ENCODE peak calls at places on chromosome 20, in ten cellular contexts. V is PC-3; C is fibroblast of lung; Z is uterus; P is tibial artery; D is HepG2; H is WERI-Rb-1; Y is hepatocyte; A is CD4-positive, alpha-beta memory T cell; K is heart right ventricle. J is an unnamed sample.
A peak's percentile ranks its signal among the peaks of the same experiment; 100 is the strongest.

GRCh38 chr20:63379296-63379695 is 18.1 kb upstream of the CHRNA4 start:
- DNase-seq in V (no peak), C (no peak), Z (no peak), P (no peak), D (no peak), H (no peak), Y (no peak), A (no peak), K (no peak), J (no peak)

GRCh38 chr20:64090165-64090564 is 6.0 kb upstream of the LKAAEAR1 start:
- DNase-seq in V (no peak), C (no peak), Z (no peak), P (no peak), D (no peak), H (no peak), Y (no peak), A (no peak), K (no peak), J (no peak)

GRCh38 chr20:48064929-48065328 is 279.6 kb upstream of the SULF2 start:
- DNase-seq in V (peak; percentile 88), C (peak; percentile 78), Z (no peak), P (no peak), D (no peak), H (no peak), Y (no peak), A (no peak), K (no peak), J (no peak)

GRCh38 chr20:50572922-50573777 is 63.0 kb downstream of the PTPN1 start:
- DNase-seq in V (no peak), C (peak; percentile 73), Z (no peak), P (peak; percentile 84), D (no peak), H (no peak), Y (no peak), A (no peak), K (peak; percentile 45), J (no peak)

GRCh38 chr20:62122659-62123449 is 579 bp downstream of the LSM14B start:
- DNase-seq in V (peak; percentile 50), C (no peak), Z (peak; percentile 43), P (no peak), D (no peak), H (peak; percentile 87), Y (peak; percentile 77), A (peak; percentile 54), K (peak; percentile 23), J (peak; percentile 33)

GRCh38 chr20:32524871-32525501 is 60.1 kb downstream of the NOL4L start:
- DNase-seq in V (no peak), C (no peak), Z (no peak), P (peak; percentile 77), D (no peak), H (no peak), Y (no peak), A (no peak), K (peak; percentile 78), J (peak; percentile 53)

GRCh38 chr20:44861547-44862006 is 23.9 kb upstream of the YWHAB start:
- DNase-seq in V (peak; percentile 45), C (peak; percentile 75), Z (peak; percentile 53), P (peak; percentile 88), D (no peak), H (no peak), Y (no peak), A (no peak), K (no peak), J (no peak)

GRCh38 chr20:13256606-13257005 is 35.5 kb downstream of the ISM1 start:
- DNase-seq in V (no peak), C (no peak), Z (no peak), P (no peak), D (no peak), H (no peak), Y (no peak), A (no peak), K (no peak), J (no peak)

GRCh38 chr20:35171753-35172433 is at the start of gene PROCR:
- DNase-seq in V (peak; percentile 97), C (peak; percentile 95), Z (peak; percentile 94), P (peak; percentile 90), D (no peak), H (peak; percentile 96), Y (peak; percentile 79), A (no peak), K (peak; percentile 91), J (peak; percentile 86)

GRCh38 chr20:54681869-54682268 is 206.5 kb downstream of the DOK5 start:
- DNase-seq in V (no peak), C (no peak), Z (no peak), P (no peak), D (no peak), H (no peak), Y (no peak), A (no peak), K (no peak), J (no peak)

GRCh38 chr20:17881741-17882064 is 86.9 kb downstream of the SNX5 start:
- DNase-seq in V (no peak), C (no peak), Z (no peak), P (no peak), D (no peak), H (no peak), Y (no peak), A (no peak), K (no peak), J (no peak)

DNA sequence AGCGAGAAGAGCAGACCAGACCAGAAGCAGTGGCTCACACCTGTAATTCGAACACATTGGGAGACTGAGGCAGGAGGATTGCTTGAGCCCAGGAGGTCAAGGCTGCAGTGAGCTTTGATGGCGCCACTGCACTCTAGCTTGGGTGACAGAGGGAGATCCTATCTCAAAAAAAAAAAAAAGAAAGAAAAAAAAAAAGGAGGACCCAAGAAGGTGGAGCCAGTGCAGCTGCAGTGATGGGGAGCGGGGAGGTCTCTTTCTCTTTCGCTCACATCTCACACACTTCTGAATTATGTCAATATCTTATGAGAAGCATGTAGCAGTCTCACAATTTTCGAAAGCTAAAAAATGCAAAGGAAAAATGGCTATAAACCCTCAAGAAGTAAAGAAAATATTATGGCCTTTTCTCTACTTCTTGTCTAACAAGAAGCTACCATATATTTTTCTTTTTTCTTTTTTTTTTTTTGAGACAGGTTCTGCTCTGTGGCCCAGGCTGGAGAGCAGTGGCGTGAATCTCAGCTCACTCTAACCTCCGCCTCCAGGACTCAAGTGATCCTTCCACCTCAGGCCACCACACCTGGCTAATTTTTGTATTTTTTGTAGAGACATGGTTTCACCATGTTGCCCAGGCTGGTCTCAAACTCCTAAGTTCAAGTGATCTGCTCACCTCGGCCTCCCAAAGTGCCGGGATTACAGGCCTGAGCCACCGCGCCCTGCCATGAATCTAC is 3.8 kb upstream of the SPO11 start:
- DNase-seq in V (no peak), C (no peak), Z (no peak), P (no peak), D (no peak), H (no peak), Y (no peak), A (no peak), K (no peak), J (no peak)
- H3K9me3 ChIP-seq in V (no peaks in the 10 kb centered on the region), C (no peaks in the 10 kb centered on the region), Z (no peaks in the 10 kb centered on the region), P (no peaks in the 10 kb centered on the region), D (no peaks in the 10 kb centered on the region), H (no peaks in the 10 kb centered on the region), Y (no peaks in the 10 kb centered on the region), A (no peaks in the 10 kb centered on the region), K (no peaks in the 10 kb centered on the region), J (no peaks in the 10 kb centered on the region)

GRCh38 chr20:57267158-57267821 is 849 bp upstream of the BMP7 start:
- DNase-seq in V (no peak), C (no peak), Z (no peak), P (no peak), D (no peak), H (no peak), Y (no peak), A (no peak), K (no peak), J (no peak)
- H3K4me3 ChIP-seq in V (no peak overlapping the region), C (no peak overlapping the region), Z (no peak overlapping the region), P (no peak overlapping the region), D (no peak overlapping the region), H (no peak overlapping the region), Y (peak overlapping the region; percentile 82), A (no peak overlapping the region), K (no peak overlapping the region), J (no peak overlapping the region)

GRCh38 chr20:472137-472846 is 10.0 kb upstream of the TBC1D20 start:
- DNase-seq in V (no peak), C (no peak), Z (no peak), P (no peak), D (peak; percentile 72), H (no peak), Y (no peak), A (no peak), K (no peak), J (no peak)

GRCh38 chr20:472889-473292 is 10.6 kb upstream of the TBC1D20 start:
- DNase-seq in V (no peak), C (no peak), Z (no peak), P (no peak), D (peak; percentile 35), H (no peak), Y (no peak), A (no peak), K (no peak), J (no peak)

GRCh38 chr20:478010-478948 is 15.9 kb upstream of the TBC1D20 start:
- DNase-seq in V (no peak), C (peak; percentile 47), Z (no peak), P (no peak), D (peak; percentile 32), H (no peak), Y (no peak), A (no peak), K (no peak), J (no peak)

GRCh38 chr20:475463-476357 is 13.4 kb upstream of the TBC1D20 start:
- DNase-seq in V (no peak), C (no peak), Z (no peak), P (no peak), D (no peak), H (no peak), Y (no peak), A (no peak), K (no peak), J (no peak)

DNA sequence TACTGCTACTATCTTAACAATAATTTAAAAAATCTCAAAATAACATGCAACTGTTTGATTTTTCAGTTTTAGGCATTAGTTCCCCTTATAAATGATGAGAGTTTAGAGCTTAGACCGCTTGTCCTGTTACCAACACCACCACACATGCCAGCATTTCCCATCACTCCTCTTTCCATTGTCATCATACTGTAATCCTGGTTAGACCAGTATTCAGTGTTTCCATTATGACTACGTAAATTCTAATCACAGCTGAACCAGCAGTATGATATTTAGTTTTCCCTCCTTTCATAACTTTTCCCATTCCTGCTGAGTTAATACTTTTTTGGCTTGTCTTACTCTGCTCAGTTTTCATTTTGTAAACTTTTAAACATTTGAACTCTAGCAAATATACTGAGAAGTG is 12.2 kb upstream of the TBC1D20 start:
- DNase-seq in V (no peak), C (no peak), Z (no peak), P (no peak), D (no peak), H (no peak), Y (no peak), A (no peak), K (no peak), J (no peak)
- H3K9me3 ChIP-seq in V (no peaks in the 10 kb centered on the region), C (no peaks in the 10 kb centered on the region), Z (no peaks in the 10 kb centered on the region), P (no peaks in the 10 kb centered on the region), D (peaks cover 31% of the 10 kb centered on the region), H (peaks cover 19% of the 10 kb centered on the region), Y (peaks cover 5% of the 10 kb centered on the region), A (no peaks in the 10 kb centered on the region), K (no peaks in the 10 kb centered on the region), J (no peaks in the 10 kb centered on the region)

DNA sequence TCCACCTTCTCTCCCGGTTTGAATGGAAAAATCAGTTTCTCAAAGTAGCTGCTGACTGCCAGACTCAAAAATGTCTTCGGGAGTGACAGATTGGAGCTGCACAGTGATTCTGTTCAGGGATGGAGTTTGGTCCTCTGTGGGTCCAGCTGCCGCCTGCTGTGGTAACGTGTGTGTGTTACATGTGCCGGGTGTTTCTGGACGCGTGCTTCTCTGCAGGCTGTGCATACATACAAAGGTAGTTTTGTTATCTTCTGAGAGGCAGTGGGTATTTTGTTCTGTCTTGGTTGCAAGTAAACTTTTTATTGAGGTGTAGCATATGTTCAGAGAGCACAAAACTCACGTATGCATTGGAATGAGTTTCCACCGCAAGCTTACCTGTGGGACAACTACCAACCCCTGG is 41.3 kb upstream of the NAA20 start:
- DNase-seq in V (peak; percentile 45), C (peak; percentile 45), Z (no peak), P (no peak), D (no peak), H (no peak), Y (no peak), A (no peak), K (no peak), J (no peak)
- H3K4me3 ChIP-seq in V (peak overlapping the region; percentile 87), C (peak overlapping the region; percentile 91), Z (peak overlapping the region; percentile 51), P (peak overlapping the region; percentile 68), D (no peak overlapping the region), H (no peak overlapping the region), Y (peak overlapping the region; percentile 7), A (no peak overlapping the region), K (peak overlapping the region; percentile 71), J (peak overlapping the region; percentile 37)